ENCODE peak calls at places on chromosomes 13 and 19, in four cellular contexts. One of them, this sample, is unnamed.

GRCh38 chr13:50437252-50437651 is 406.2 kb downstream of the DLEU7 start:
- DNase-seq in testis: no peak
- DNase-seq in HCT116: no peak
- DNase-seq in cardiac fibroblast: no peak
- DNase-seq in this sample: no peak

GRCh38 chr19:16327911-16328823 is 3.5 kb downstream of the KLF2 start:
- DNase-seq in testis: peak; percentile 76
- DNase-seq in HCT116: no peak
- DNase-seq in cardiac fibroblast: peak; percentile 94
- DNase-seq in this sample: no peak

GRCh38 chr19:19670070-19670551 is 1.5 kb downstream of the ZNF101 start:
- DNase-seq in testis: peak; percentile 12
- DNase-seq in HCT116: no peak
- DNase-seq in cardiac fibroblast: no peak
- DNase-seq in this sample: no peak

GRCh38 chr13:58876473-58876872 is 1244.9 kb downstream of the PCDH17 start:
- DNase-seq in testis: no peak
- DNase-seq in HCT116: no peak
- DNase-seq in cardiac fibroblast: no peak
- DNase-seq in this sample: no peak

GRCh38 chr19:5804516-5805464 is at the start of gene NRTN:
- DNase-seq in testis: no peak
- DNase-seq in HCT116: no peak
- DNase-seq in cardiac fibroblast: no peak
- DNase-seq in this sample: no peak

GRCh38 chr19:41889896-41890295 is 6.9 kb downstream of the ARHGEF1 start:
- DNase-seq in testis: no peak
- DNase-seq in HCT116: no peak
- DNase-seq in cardiac fibroblast: no peak
- DNase-seq in this sample: no peak

GRCh38 chr13:20566424-20566916 is 487 bp upstream of the IFT88 start:
- DNase-seq in testis: no peak
- DNase-seq in HCT116: peak; percentile 48
- DNase-seq in cardiac fibroblast: no peak
- DNase-seq in this sample: no peak

GRCh38 chr13:76397413-76397812 is 488.8 kb downstream of the KCTD12 start:
- DNase-seq in testis: no peak
- DNase-seq in HCT116: no peak
- DNase-seq in cardiac fibroblast: no peak
- DNase-seq in this sample: no peak

GRCh38 chr13:73018336-73018735 is 40.5 kb upstream of the KLF5 start:
- DNase-seq in testis: no peak
- DNase-seq in HCT116: no peak
- DNase-seq in cardiac fibroblast: no peak
- DNase-seq in this sample: no peak

GRCh38 chr13:39415003-39415402 is 188.0 kb downstream of the LHFPL6 start:
- DNase-seq in testis: peak; percentile 43
- DNase-seq in HCT116: no peak
- DNase-seq in cardiac fibroblast: peak; percentile 96
- DNase-seq in this sample: no peak

GRCh38 chr13:22235950-22236290 is 565.0 kb downstream of the FGF9 start:
- DNase-seq in testis: no peak
- DNase-seq in HCT116: no peak
- DNase-seq in cardiac fibroblast: no peak
- DNase-seq in this sample: no peak

GRCh38 chr13:25683056-25683455 is 311.3 kb downstream of the ATP8A2 start:
- DNase-seq in testis: no peak
- DNase-seq in HCT116: no peak
- DNase-seq in cardiac fibroblast: no peak
- DNase-seq in this sample: no peak

GRCh38 chr13:77860621-77861020 is 58.0 kb downstream of the EDNRB start:
- DNase-seq in testis: no peak
- DNase-seq in HCT116: no peak
- DNase-seq in cardiac fibroblast: peak; percentile 86
- DNase-seq in this sample: no peak

GRCh38 chr13:44605275-44605674 is 29.1 kb upstream of the TSC22D1 start:
- DNase-seq in testis: no peak
- DNase-seq in HCT116: no peak
- DNase-seq in cardiac fibroblast: peak; percentile 32
- DNase-seq in this sample: no peak

GRCh38 chr13:84118845-84119409 is 236.7 kb upstream of the SLITRK1 start:
- DNase-seq in testis: no peak
- DNase-seq in HCT116: no peak
- DNase-seq in cardiac fibroblast: no peak
- DNase-seq in this sample: no peak

GRCh38 chr19:11814707-11815050 is 606 bp downstream of the ZNF440 start:
- DNase-seq in testis: no peak
- DNase-seq in HCT116: no peak
- DNase-seq in cardiac fibroblast: peak; percentile 51
- DNase-seq in this sample: no peak

GRCh38 chr13:114142640-114143490 is 10.4 kb upstream of the RASA3 start:
- DNase-seq in testis: no peak
- DNase-seq in HCT116: no peak
- DNase-seq in cardiac fibroblast: no peak
- DNase-seq in this sample: no peak

GRCh38 chr19:55005684-55006488 is 32.2 kb downstream of the GP6 start:
- DNase-seq in testis: peak; percentile 68
- DNase-seq in HCT116: peak; percentile 98
- DNase-seq in cardiac fibroblast: no peak
- DNase-seq in this sample: no peak

GRCh38 chr13:75762066-75762937 is 126.2 kb downstream of the LMO7 start:
- DNase-seq in testis: no peak
- DNase-seq in HCT116: no peak
- DNase-seq in cardiac fibroblast: peak; percentile 22
- DNase-seq in this sample: no peak

GRCh38 chr19:46550684-46551083 is 50.4 kb upstream of the CALM3 start:
- DNase-seq in testis: no peak
- DNase-seq in HCT116: no peak
- DNase-seq in cardiac fibroblast: no peak
- DNase-seq in this sample: no peak

GRCh38 chr13:113935081-113935511 is 38.8 kb downstream of the C13orf46 start:
- DNase-seq in testis: no peak
- DNase-seq in HCT116: no peak
- DNase-seq in cardiac fibroblast: no peak
- DNase-seq in this sample: no peak

GRCh38 chr19:18300930-18301717 is 19.7 kb upstream of the JUND start:
- DNase-seq in testis: no peak
- DNase-seq in HCT116: no peak
- DNase-seq in cardiac fibroblast: peak; percentile 65
- DNase-seq in this sample: no peak

GRCh38 chr13:91405240-91405639 is 6.8 kb downstream of the GPC5 start:
- DNase-seq in testis: no peak
- DNase-seq in HCT116: no peak
- DNase-seq in cardiac fibroblast: no peak
- DNase-seq in this sample: no peak

GRCh38 chr13:42075517-42075916 is 27.1 kb downstream of the DGKH start:
- DNase-seq in testis: no peak
- DNase-seq in HCT116: no peak
- DNase-seq in cardiac fibroblast: no peak
- DNase-seq in this sample: no peak

GRCh38 chr13:102045713-102046112 is 356.1 kb downstream of the FGF14 start:
- DNase-seq in testis: no peak
- DNase-seq in HCT116: no peak
- DNase-seq in cardiac fibroblast: no peak
- DNase-seq in this sample: no peak

GRCh38 chr13:63048648-63049047 is 1633.0 kb upstream of the PCDH20 start:
- DNase-seq in testis: no peak
- DNase-seq in HCT116: peak; percentile 3
- DNase-seq in cardiac fibroblast: no peak
- DNase-seq in this sample: no peak
- TF ChIP-seq CTCF in testis: no peak
- TF ChIP-seq CTCF in HCT116: peak; percentile 31
- TF ChIP-seq CTCF in cardiac fibroblast: no peak
- TF ChIP-seq CTCF in this sample: peak; percentile 12

GRCh38 chr19:53037101-53038097 is 7.1 kb upstream of the ERVV-2 start:
- DNase-seq in testis: peak; percentile 93
- DNase-seq in HCT116: no peak
- DNase-seq in cardiac fibroblast: peak; percentile 50
- DNase-seq in this sample: no peak

GRCh38 chr19:53034948-53035675 is 9.4 kb upstream of the ERVV-2 start:
- DNase-seq in testis: no peak
- DNase-seq in HCT116: no peak
- DNase-seq in cardiac fibroblast: no peak
- DNase-seq in this sample: no peak

DNA sequence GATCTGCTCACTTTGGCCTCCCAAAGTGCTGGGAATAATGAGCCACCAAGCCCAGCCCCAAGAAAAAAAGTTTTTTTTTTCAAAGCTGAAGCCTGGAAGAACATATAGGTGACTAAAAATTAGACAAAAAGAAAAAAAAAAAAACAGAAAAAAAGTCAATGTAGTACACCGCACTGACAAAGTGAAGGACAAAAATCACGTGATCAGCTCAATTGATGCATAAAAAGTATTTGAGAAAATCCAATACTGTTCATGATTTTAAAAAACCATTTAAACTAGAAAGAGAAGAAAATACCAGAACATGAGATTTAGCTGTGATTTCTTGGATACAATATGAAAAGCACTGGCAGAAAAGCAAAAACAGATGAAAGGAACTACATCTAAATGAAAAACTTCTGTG is 10.5 kb upstream of the ERVV-2 start:
- DNase-seq in testis: no peak
- DNase-seq in HCT116: no peak
- DNase-seq in cardiac fibroblast: no peak
- DNase-seq in this sample: no peak
- TF ChIP-seq CTCF in testis: no peak
- TF ChIP-seq CTCF in HCT116: no peak
- TF ChIP-seq CTCF in cardiac fibroblast: no peak
- TF ChIP-seq CTCF in this sample: no peak

DNA sequence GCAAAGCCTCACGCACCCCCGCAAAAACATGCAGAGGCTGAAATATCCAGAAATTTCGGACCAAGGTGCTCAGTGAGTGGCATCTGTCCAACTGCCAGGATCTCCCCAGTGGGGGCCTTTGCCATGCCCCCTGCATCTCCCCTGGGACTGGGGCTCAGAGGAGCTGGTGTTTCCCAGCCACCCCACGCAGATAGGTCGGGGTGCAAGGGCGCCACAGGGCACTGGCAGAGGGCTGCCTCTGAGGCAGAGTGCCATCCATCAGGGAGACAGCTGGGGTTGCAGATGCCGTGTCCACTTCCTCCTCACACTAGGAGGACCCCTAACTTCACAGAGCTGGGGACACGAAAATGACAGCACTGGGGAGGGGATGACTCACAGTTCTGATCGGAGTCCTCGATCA is 26.3 kb downstream of the IZUMO4 start:
- DNase-seq in testis: no peak
- DNase-seq in HCT116: no peak
- DNase-seq in cardiac fibroblast: no peak
- DNase-seq in this sample: no peak
- TF ChIP-seq CTCF in testis: no peak
- TF ChIP-seq CTCF in HCT116: no peak
- TF ChIP-seq CTCF in cardiac fibroblast: no peak
- TF ChIP-seq CTCF in this sample: no peak

GRCh38 chr19:56189785-56190184 is 7.8 kb downstream of the ZSCAN5B start:
- DNase-seq in testis: no peak
- DNase-seq in HCT116: no peak
- DNase-seq in cardiac fibroblast: no peak
- DNase-seq in this sample: no peak
- TF ChIP-seq CTCF in testis: no peak
- TF ChIP-seq CTCF in HCT116: no peak
- TF ChIP-seq CTCF in cardiac fibroblast: no peak
- TF ChIP-seq CTCF in this sample: no peak

GRCh38 chr13:23710366-23710765 is 140.2 kb downstream of the TNFRSF19 start:
- DNase-seq in testis: no peak
- DNase-seq in HCT116: no peak
- DNase-seq in cardiac fibroblast: no peak
- DNase-seq in this sample: no peak

GRCh38 chr13:23707674-23708073 is 137.5 kb downstream of the TNFRSF19 start:
- DNase-seq in testis: no peak
- DNase-seq in HCT116: peak; percentile 24
- DNase-seq in cardiac fibroblast: peak; percentile 59
- DNase-seq in this sample: no peak

GRCh38 chr13:23705578-23705977 is 135.4 kb downstream of the TNFRSF19 start:
- DNase-seq in testis: no peak
- DNase-seq in HCT116: no peak
- DNase-seq in cardiac fibroblast: peak; percentile 76
- DNase-seq in this sample: no peak

GRCh38 chr13:23711355-23711754 is 141.1 kb downstream of the TNFRSF19 start:
- DNase-seq in testis: no peak
- DNase-seq in HCT116: no peak
- DNase-seq in cardiac fibroblast: no peak
- DNase-seq in this sample: no peak

GRCh38 chr13:23709521-23709920 is 139.3 kb downstream of the TNFRSF19 start:
- DNase-seq in testis: no peak
- DNase-seq in HCT116: no peak
- DNase-seq in cardiac fibroblast: peak; percentile 24
- DNase-seq in this sample: no peak
- TF ChIP-seq CTCF in testis: no peak
- TF ChIP-seq CTCF in HCT116: no peak
- TF ChIP-seq CTCF in cardiac fibroblast: peak; percentile 31
- TF ChIP-seq CTCF in this sample: no peak

DNA sequence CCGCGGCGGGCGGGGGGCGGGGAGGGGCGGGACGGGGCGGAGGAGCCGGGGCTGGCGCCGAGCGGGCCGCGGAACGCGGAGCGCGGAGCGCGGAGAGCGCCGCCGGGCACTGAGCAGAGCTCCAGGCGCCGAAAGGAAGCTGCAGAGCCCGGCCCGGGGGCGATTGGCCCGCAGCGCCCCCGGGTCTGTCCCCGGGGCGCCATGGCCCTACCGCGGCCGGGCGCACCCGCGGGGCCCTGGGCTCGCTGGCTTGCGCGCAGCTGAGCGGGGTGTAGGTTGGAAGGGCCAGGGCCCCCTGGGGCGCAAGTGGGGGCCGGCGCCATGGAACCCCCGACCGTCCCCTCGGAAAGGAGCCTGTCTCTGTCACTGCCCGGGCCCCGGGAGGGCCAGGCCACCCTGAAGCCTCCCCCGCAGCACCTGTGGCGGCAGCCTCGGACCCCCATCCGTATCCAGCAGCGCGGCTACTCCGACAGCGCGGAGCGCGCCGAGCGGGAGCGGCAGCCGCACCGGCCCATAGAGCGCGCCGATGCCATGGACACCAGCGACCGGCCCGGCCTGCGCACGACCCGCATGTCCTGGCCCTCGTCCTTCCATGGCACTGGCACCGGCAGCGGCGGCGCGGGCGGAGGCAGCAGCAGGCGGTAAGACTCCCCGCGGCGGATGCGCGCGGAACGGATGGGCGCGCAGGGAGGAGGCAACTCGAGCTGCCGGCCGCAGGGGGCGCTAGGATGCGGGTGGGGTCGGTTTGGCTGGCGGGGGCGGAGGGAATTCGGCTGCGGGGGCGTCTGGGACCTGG is at the start of gene PDE4A:
- DNase-seq in testis: no peak
- DNase-seq in HCT116: no peak
- DNase-seq in cardiac fibroblast: peak; percentile 41
- DNase-seq in this sample: no peak
- TF ChIP-seq CTCF in testis: no peak
- TF ChIP-seq CTCF in HCT116: peak; percentile 72
- TF ChIP-seq CTCF in cardiac fibroblast: peak; percentile 47
- TF ChIP-seq CTCF in this sample: peak; percentile 90

DNA sequence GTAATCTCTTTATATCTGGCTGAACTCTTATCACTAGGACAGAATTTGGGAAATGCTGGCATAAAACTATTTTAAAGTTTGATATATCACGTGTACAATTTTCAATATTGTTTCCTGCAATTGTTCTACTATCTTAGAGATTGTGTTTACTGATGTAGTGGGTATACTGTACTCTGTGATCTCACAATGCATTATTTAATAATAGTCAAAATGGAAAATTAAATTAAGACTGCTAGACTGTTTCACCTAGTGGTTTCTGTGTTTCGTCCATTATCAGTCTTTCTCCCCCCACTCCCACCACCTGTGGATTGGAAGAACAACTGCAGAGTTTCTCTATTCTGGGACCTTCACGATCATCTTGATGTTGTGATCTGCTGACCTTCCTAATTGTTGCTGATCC is 449.2 kb upstream of the SLC10A2 start:
- DNase-seq in testis: no peak
- DNase-seq in HCT116: no peak
- DNase-seq in cardiac fibroblast: no peak
- DNase-seq in this sample: no peak
- TF ChIP-seq CTCF in testis: no peak
- TF ChIP-seq CTCF in HCT116: no peak
- TF ChIP-seq CTCF in cardiac fibroblast: no peak
- TF ChIP-seq CTCF in this sample: no peak

This sample was measured in Panc1.